ENCODE peak calls at places on chromosomes 6 and 20, in seven cellular contexts. B is CD8-positive, alpha-beta T cell; J is prostate gland; D is A673; S is fibroblast of villous mesenchyme; H is adrenal gland; Y is upper lobe of right lung. W is an unnamed sample.

GRCh38 chr6:139433647-139434419 is 59.4 kb upstream of the CITED2 start:
- DNase-seq in B (no peak), J (no peak), D (no peak), S (no peak), H (no peak), Y (no peak), W (peak; percentile 43)

GRCh38 chr6:1164600-1164999 is 147.3 kb upstream of the FOXQ1 start:
- DNase-seq in B (no peak), J (no peak), D (no peak), S (no peak), H (no peak), Y (no peak), W (peak; percentile 37)

GRCh38 chr6:159801935-159802334 is 1.9 kb downstream of the PNLDC1 start:
- DNase-seq in B (no peak), J (no peak), D (no peak), S (peak; percentile 30), H (no peak), Y (no peak), W (peak; percentile 9)

GRCh38 chr6:148508401-148509151 is 165.9 kb downstream of the SASH1 start:
- DNase-seq in B (no peak), J (no peak), D (peak; percentile 54), S (peak; percentile 73), H (no peak), Y (no peak), W (peak; percentile 91)

GRCh38 chr6:84696181-84696580 is 68.2 kb downstream of the TBX18 start:
- DNase-seq in B (no peak), J (no peak), D (no peak), S (no peak), H (no peak), Y (no peak), W (peak; percentile 72)

GRCh38 chr20:46174469-46175126 is 56.5 kb downstream of the CD40 start:
- DNase-seq in B (peak; percentile 67), J (peak; percentile 50), D (peak; percentile 76), S (peak; percentile 45), H (peak; percentile 84), Y (peak; percentile 85), W (peak; percentile 42)

GRCh38 chr6:143410859-143411270 is 39.6 kb downstream of the ADAT2 start:
- DNase-seq in B (no peak), J (no peak), D (no peak), S (peak; percentile 56), H (no peak), Y (no peak), W (peak; percentile 79)

GRCh38 chr20:60206259-60206658 is 248.0 kb downstream of the CDH26 start:
- DNase-seq in B (no peak), J (no peak), D (peak; percentile 82), S (peak; percentile 32), H (no peak), Y (no peak), W (peak; percentile 52)

GRCh38 chr6:37048851-37049734 is 43.6 kb downstream of the FGD2 start:
- DNase-seq in B (peak; percentile 83), J (peak; percentile 20), D (no peak), S (peak; percentile 93), H (no peak), Y (no peak), W (peak; percentile 73)

GRCh38 chr6:111812080-111813038 is 60.9 kb downstream of the FYN start:
- DNase-seq in B (no peak), J (no peak), D (no peak), S (no peak), H (no peak), Y (no peak), W (no peak)

GRCh38 chr6:78605909-78606446 is 261.4 kb upstream of the IRAK1BP1 start:
- DNase-seq in B (no peak), J (no peak), D (no peak), S (peak; percentile 75), H (no peak), Y (no peak), W (peak; percentile 76)

GRCh38 chr6:111562271-111562670 is 43.4 kb downstream of the TRAF3IP2 start:
- DNase-seq in B (no peak), J (no peak), D (no peak), S (peak; percentile 86), H (no peak), Y (no peak), W (no peak)

GRCh38 chr20:4029505-4030467 is 14.4 kb upstream of the RNF24 start:
- DNase-seq in B (no peak), J (no peak), D (no peak), S (no peak), H (no peak), Y (no peak), W (no peak)

GRCh38 chr6:169252805-169253189 is 849 bp downstream of the THBS2 start:
- DNase-seq in B (no peak), J (no peak), D (peak; percentile 18), S (peak; percentile 22), H (no peak), Y (no peak), W (peak; percentile 34)

DNA sequence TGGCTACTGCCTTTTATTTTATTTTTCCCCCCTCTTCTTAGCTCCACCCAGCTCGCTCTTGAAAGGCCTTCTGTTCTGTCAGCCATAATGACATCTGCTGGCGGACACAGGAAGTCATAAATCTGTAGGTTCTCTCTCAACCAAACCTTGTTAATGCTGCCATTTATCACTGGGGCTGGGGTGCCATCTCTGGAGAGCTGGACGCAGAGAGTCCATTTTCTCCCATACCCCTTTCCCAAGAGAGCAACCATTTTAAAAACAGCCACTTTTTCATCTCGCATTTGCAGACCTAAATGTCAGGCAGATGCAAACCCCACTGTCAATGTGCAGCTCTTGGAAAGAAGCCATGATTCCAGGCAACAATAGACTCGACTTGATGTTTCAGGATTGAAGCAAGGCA is 13.0 kb upstream of the TSHZ2 start:
- DNase-seq in B (no peak), J (peak; percentile 13), D (peak; percentile 88), S (no peak), H (no peak), Y (no peak), W (no peak)
- TF ChIP-seq CTCF in B (no peak), J (peak; percentile 35), D (peak; percentile 35), S (no peak), H (no peak), Y (no peak), W (no peak)

GRCh38 chr6:42774201-42774600 is 7.7 kb upstream of the BICRAL start:
- DNase-seq in B (peak; percentile 37), J (no peak), D (no peak), S (no peak), H (no peak), Y (no peak), W (no peak)
- H3K4me3 ChIP-seq in B (no peak overlapping the region), J (no peak overlapping the region), D (no peak overlapping the region), S (no peak overlapping the region), H (no peak overlapping the region), Y (no peak overlapping the region), W (no peak overlapping the region)

DNA sequence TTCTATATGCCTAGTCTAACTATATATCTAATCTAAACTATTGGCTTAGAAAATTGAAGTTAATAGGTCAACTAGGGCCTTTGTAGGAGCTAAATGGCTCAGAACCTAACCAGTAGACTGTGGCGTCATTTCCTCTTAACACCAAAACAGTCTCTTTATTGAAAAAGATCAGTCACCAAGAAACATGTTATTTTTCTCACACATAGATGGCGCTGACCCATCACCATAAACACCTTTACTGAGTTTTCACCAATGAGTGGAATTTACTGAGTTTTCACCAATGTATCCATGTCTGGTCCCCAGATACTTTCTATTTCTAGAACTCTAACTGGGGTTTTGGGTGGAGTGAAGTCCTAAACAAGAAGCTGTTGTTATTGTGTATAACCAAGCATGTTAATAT is 636.0 kb downstream of the BCKDHB start:
- DNase-seq in B (no peak), J (no peak), D (peak; percentile 85), S (peak; percentile 44), H (no peak), Y (no peak), W (peak; percentile 63)
- TF ChIP-seq CTCF in B (no peak), J (no peak), D (peak; percentile 72), S (peak; percentile 46), H (no peak), Y (peak; percentile 21), W (peak; percentile 50)

DNA sequence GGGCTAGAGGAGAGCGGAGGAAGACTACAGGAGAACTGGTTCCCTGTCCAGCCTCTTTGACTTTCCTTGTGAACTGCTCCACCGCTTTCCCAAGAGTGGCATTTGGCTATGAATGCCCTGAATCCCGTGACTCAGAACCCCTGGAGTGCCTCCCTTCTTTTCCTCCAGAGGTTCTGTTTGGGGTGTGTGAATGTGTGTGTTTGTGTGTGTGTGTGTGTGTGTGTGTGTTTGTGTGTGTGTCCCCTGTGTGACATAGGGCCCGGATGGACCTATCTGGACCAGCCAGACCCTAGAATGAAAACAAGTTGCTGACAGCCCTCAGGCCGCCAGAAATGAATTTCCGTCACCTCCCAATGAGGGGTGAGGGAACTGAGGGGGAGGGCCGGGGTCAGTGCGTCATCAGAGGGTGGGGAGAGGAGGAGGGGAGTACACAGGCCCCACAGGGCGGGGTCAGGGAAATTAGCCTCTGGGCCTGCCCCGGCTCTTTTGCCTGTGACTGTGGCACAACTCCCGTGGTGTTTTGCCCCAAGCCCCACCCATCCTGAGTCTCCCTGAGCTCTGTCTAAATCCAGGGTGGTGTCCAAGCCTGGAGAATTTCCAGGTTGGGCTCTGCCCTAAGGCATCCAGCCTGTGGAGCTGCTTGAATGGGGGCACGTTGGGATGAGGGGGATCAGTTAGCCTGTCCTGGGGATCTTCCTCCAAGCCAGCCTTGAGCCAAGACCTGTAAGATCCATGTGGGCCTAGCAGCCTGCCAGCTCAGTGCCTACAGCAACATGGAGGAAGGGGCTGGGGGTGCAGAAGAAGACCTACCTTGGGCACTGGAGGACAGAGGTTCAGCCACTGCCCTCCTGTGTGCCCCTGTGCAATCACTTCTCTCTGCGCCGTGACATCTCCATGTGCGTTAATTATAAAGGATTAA is 15.2 kb upstream of the MRPS18A start:
- DNase-seq in B (peak; percentile 27), J (no peak), D (peak; percentile 82), S (peak; percentile 98), H (peak; percentile 93), Y (peak; percentile 92), W (peak; percentile 93)
- H3K4me3 ChIP-seq in B (no peak overlapping the region), J (no peak overlapping the region), D (no peak overlapping the region), S (no peak overlapping the region), H (no peak overlapping the region), Y (no peak overlapping the region), W (no peak overlapping the region)

GRCh38 chr6:125787791-125788190 is 3.0 kb upstream of the NCOA7 start:
- DNase-seq in B (no peak), J (no peak), D (no peak), S (peak; percentile 60), H (no peak), Y (no peak), W (peak; percentile 39)
- TF ChIP-seq CTCF in B (no peak), J (no peak), D (peak; percentile 44), S (peak; percentile 33), H (peak; percentile 15), Y (peak; percentile 42), W (peak; percentile 42)

DNA sequence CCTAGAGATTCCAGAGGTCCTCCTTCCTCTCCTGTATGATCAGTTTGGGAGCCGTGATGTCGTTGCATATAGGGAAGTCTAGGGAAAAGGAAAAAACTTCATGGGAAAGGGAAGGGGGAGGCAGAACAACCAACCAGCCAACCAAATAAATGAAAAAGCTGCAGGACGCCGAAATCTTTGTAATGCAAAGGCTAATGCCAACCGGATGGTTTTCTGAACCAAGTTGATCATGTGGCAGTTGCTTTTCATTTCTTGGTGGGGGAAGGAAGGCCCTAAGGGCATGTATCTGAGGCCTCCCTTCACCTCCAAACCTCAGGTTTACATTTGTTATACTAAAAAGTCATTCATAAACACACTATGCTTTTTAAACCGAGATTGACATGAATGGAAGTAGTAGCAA is 167.2 kb downstream of the ARID1B start:
- DNase-seq in B (no peak), J (no peak), D (no peak), S (no peak), H (no peak), Y (no peak), W (no peak)
- H3K4me3 ChIP-seq in B (no peak overlapping the region), J (no peak overlapping the region), D (no peak overlapping the region), S (no peak overlapping the region), H (no peak overlapping the region), Y (no peak overlapping the region), W (no peak overlapping the region)

GRCh38 chr20:63519765-63520593 is 586 bp upstream of the PPDPF start:
- DNase-seq in B (peak; percentile 65), J (peak; percentile 52), D (peak; percentile 68), S (peak; percentile 23), H (peak; percentile 36), Y (peak; percentile 88), W (peak; percentile 45)
- TF ChIP-seq CTCF in B (peak; percentile 5), J (peak; percentile 43), D (peak; percentile 30), S (peak; percentile 29), H (no peak), Y (peak; percentile 28), W (peak; percentile 34)